ENCODE peak calls at places on chromosomes 1 and 21, in four cellular contexts. N is endodermal cell, E is colonic mucosa, P is astrocyte of the spinal cord. I is an unnamed sample.

GRCh38 chr1:59212715-59213114 is 84.2 kb upstream of the FGGY start:
- DNase-seq in E (no peak), N (no peak), P (no peak), I (no peak)

GRCh38 chr1:204321665-204322064 is 38.1 kb downstream of the PLEKHA6 start:
- DNase-seq in P (peak), E (no peak), N (no peak), I (no peak)

GRCh38 chr1:196143602-196144342 is 464.5 kb downstream of the KCNT2 start:
- DNase-seq in N (peak), P (no peak), E (no peak), I (no peak)

GRCh38 chr1:26069941-26070807 is 2.7 kb upstream of the TRIM63 start:
- DNase-seq in E (no peak), P (no peak), N (no peak), I (no peak)

GRCh38 chr1:210340751-210341328 is 12.1 kb downstream of the HHAT start:
- DNase-seq in P (no peak), N (no peak), E (no peak), I (no peak)

GRCh38 chr1:8570435-8570834 is 247.0 kb downstream of the RERE start:
- DNase-seq in N (no peak), E (no peak), P (no peak), I (no peak)

GRCh38 chr21:41411449-41412089 is 14.5 kb upstream of the MX1 start:
- DNase-seq in N (peak), P (no peak), E (peak), I (peak)

GRCh38 chr21:45637883-45638282 is 5.6 kb upstream of the PCBP3 start:
- DNase-seq in E (no peak), P (no peak), N (no peak), I (no peak)

GRCh38 chr21:17513214-17514123 is 626 bp downstream of the CXADR start:
- DNase-seq in E (peak), N (peak), P (peak), I (peak)

GRCh38 chr1:188594542-188595235 is 1765.9 kb downstream of the PLA2G4A start:
- DNase-seq in N (peak), P (no peak), E (no peak), I (no peak)

GRCh38 chr1:211783266-211783665 is 47.3 kb downstream of the LPGAT1 start:
- DNase-seq in E (no peak), P (no peak), N (no peak), I (no peak)

GRCh38 chr1:211791979-211792378 is 38.6 kb downstream of the LPGAT1 start:
- DNase-seq in P (no peak), E (no peak), N (no peak), I (no peak)

GRCh38 chr1:211783897-211784296 is 46.7 kb downstream of the LPGAT1 start:
- DNase-seq in E (peak), P (no peak), N (no peak), I (peak)

GRCh38 chr1:211789641-211790464 is 40.7 kb downstream of the LPGAT1 start:
- DNase-seq in P (no peak), E (no peak), N (no peak), I (no peak)

DNA sequence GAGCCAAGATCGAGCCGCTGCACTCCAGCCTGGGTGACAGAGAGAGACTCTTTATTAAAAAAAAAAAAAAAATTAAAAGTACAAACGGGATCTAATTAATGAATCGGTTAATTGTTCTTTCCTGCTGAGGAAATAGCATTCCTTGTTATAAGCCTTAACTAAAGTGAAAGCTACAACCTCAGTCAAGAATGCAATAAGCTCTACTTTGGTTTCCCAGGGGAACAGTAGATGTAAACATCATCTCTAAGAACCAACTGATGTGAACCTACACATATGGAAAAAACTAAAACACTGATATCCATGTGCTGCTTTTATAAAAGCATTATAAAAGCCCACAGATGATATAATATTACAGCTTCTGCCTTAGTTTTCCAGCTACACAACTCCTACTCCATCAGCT is 41.9 kb downstream of the LPGAT1 start:
- DNase-seq in N (no peak), E (no peak), P (peak), I (no peak)
- TF ChIP-seq CTCF in N (no peak), E (no peak), P (no peak), I (no peak)

GRCh38 chr1:20212099-20212684 is 25.9 kb upstream of the PLA2G2C start:
- DNase-seq in E (peak), P (no peak), N (no peak), I (no peak)

GRCh38 chr1:20212685-20213331 is 26.5 kb upstream of the PLA2G2C start:
- DNase-seq in P (peak), N (peak), E (peak), I (peak)

GRCh38 chr1:20219991-20220390 is 33.7 kb upstream of the PLA2G2C start:
- DNase-seq in E (no peak), P (no peak), N (no peak), I (no peak)

GRCh38 chr1:20215716-20216115 is 29.4 kb upstream of the PLA2G2C start:
- DNase-seq in P (no peak), N (no peak), E (no peak), I (no peak)

DNA sequence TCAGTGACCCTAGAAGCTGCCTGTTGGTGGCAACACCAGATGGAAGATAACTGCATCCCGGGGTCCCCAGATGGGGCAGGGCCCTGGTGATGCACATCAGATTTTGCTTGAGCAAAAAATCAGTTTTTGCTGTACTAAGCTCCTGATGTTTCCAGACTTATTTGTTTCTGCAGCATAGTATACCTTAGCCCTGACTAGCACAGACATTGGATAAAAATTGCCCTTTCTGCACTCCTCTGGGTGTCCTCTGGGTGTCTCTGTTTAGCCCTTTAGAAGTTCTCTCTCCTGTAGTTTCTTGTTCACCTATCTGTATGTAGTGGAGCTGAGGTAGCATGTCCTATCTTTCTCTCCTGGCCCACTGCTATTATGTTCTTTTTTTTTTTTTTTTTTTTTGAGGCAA is 30.3 kb upstream of the PLA2G2C start:
- DNase-seq in E (peak), P (peak), N (peak), I (peak)
- TF ChIP-seq CTCF in E (peak), P (peak), N (peak), I (peak)

DNA sequence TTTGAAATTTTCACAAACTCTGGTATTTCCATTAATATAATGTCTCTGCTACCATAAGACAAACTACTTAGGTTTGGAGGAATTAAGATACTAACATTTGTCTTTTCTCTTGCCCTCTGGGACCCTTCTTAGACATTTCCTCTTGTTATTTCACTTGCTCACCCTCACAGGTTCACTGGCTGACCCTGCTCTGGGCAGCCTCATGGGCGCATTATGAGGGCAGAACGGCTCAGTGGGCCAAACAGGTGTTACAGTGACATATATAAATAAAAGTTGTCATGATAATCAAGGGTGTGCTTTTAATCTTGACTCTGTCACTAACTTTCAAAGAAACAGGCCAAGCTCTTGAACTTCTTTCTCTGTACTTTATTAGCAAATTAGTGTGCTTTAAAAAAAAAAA is 46.5 kb downstream of the ZNHIT6 start:
- DNase-seq in E (no peak), N (peak), P (no peak), I (no peak)
- TF ChIP-seq CTCF in E (no peak), N (peak), P (no peak), I (no peak)

GRCh38 chr1:205787287-205787916 is 12.1 kb upstream of the RAB29 start:
- DNase-seq in N (no peak), P (no peak), E (no peak), I (no peak)

GRCh38 chr1:205793959-205794730 is 18.9 kb downstream of the SLC41A1 start:
- DNase-seq in N (no peak), P (no peak), E (no peak), I (no peak)

GRCh38 chr1:205792946-205793673 is 17.8 kb upstream of the RAB29 start:
- DNase-seq in P (no peak), E (no peak), N (no peak), I (no peak)

GRCh38 chr1:205792481-205792881 is 17.2 kb upstream of the RAB29 start:
- DNase-seq in N (no peak), P (no peak), E (no peak), I (no peak)

DNA sequence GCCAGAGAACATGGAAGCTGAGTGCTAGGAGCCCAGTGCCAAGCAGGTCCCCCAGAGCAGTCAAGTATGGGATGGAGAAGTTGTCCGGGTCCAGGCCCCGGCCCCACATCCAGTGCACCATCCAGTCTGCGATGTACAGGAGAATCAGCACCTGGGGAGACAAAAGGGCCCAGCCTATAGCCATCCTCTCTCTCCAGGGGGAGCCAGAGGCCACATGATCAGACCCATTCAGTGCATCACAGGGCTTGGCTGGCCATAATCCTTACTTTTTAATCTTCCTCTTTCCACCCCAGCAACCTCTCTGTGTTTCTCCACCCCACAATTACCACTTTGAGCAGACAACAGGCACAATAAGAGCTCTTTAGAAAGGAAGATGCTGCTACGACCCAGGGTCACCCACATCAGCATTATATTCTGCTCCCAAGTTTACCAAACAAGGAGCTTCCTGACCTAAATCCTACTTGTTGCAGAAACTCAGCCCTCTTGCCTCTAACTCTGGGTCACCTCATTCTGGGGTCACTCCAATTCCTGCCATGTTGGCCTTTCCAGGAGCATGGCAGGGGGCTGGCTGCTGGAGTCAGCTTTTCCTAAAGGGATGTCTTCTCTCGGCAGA is 16.4 kb upstream of the RAB29 start:
- DNase-seq in E (peak), P (no peak), N (peak), I (peak)
- TF ChIP-seq CTCF in E (peak), P (peak), N (peak), I (peak)

GRCh38 chr1:247210386-247211117 is 38.7 kb upstream of the ZNF124 start:
- DNase-seq in E (peak), N (peak), P (peak), I (peak)
- TF ChIP-seq CTCF in E (no peak), N (no peak), P (no peak), I (no peak)

GRCh38 chr1:169151338-169151837 is 44.9 kb downstream of the ATP1B1 start:
- DNase-seq in P (no peak), E (no peak), N (no peak), I (no peak)
- TF ChIP-seq CTCF in P (no peak), E (no peak), N (no peak), I (no peak)

GRCh38 chr1:102790997-102791396 is 317.3 kb downstream of the COL11A1 start:
- DNase-seq in P (peak), E (no peak), N (no peak), I (no peak)
- TF ChIP-seq CTCF in P (peak), E (no peak), N (peak), I (no peak)

GRCh38 chr1:37020653-37021277 is 13.6 kb downstream of the GRIK3 start:
- DNase-seq in P (no peak), E (no peak), N (peak), I (no peak)
- TF ChIP-seq CTCF in P (no peak), E (no peak), N (peak), I (no peak)

DNA sequence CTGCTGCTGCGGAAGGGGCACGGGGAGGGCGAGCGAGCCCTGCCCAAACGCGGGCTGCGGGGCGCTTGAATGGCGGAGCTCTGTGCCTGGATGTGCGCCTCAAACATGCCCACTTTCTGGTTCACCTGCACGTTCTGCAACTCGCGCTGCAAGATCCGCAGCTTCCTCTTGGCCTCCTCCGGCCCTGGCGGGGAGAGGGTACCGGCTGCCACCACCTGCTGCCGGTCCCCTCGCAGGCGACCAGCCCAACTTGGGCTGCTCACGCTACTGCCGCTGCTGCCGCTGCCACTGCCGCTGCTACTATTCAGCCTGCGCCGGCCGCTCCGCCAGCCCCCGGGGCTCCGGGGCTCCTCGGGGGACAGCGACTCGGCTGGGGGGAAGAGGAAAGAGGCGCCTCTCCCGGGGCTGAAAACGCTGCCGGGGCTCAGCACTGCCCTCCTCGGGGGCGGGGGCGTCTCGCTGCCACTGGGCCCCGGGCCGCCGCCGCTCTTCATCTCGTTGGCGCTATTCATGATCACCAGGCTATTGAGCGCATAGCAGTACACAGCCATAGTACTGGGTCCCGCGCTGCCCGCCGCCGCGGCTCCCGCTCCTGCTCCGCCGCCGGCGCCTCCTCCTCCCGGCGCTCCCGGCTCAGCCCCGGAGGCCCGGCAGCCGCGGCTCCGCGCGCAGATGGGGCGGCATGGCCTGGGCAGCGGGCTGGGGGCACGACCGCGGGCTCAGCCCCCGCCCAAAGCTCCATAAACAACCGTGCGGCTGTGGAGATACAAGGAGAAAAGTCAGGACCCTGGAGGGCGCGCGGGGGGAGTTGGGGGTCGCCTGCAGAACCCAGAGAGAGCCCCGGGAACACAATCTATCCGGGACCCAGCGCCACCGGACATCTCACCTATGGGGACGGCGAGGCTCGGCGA is 1.9 kb downstream of the ITPKB start:
- DNase-seq in E (peak), N (peak), P (peak), I (peak)
- TF ChIP-seq CTCF in E (no peak), N (peak), P (no peak), I (no peak)